ENCODE peak calls at places on chromosomes 11 and 22, in ten cellular contexts. C is body of pancreas, G is sigmoid colon, Y is transverse colon, V is tibial nerve, Z is endothelial cell of umbilical vein, H is heart left ventricle, D is IMR-90, W is prostate gland, K is HCT116. B is an unnamed sample.

GRCh38 chr11:21514298-21514697 is 678.6 kb upstream of the ANO5 start:
- DNase-seq in H (no peak), V (no peak), G (no peak), W (no peak), Y (no peak), K (no peak), D (no peak), C (peak; percentile 18), Z (no peak), B (no peak)

GRCh38 chr22:46826438-46826837 is 64.0 kb downstream of the TBC1D22A start:
- DNase-seq in D (no peak), K (no peak), Y (no peak), Z (no peak), W (no peak), C (no peak), H (no peak), G (no peak), V (no peak), B (peak; percentile 33)

GRCh38 chr11:94128746-94129504 is at the start of gene PANX1:
- DNase-seq in V (peak; percentile 60), C (peak; percentile 79), G (peak; percentile 93), K (peak; percentile 54), Z (peak; percentile 81), H (peak; percentile 88), D (peak; percentile 85), Y (peak; percentile 80), W (peak; percentile 66), B (no peak)

GRCh38 chr22:44168206-44168605 is 12.5 kb upstream of the PARVG start:
- DNase-seq in G (no peak), Z (no peak), K (no peak), H (no peak), C (no peak), Y (no peak), V (no peak), W (no peak), D (no peak), B (no peak)

GRCh38 chr11:17744151-17744940 is 9.8 kb downstream of the KCNC1 start:
- DNase-seq in C (no peak), G (peak; percentile 49), Y (no peak), Z (no peak), W (no peak), K (no peak), D (peak; percentile 34), V (no peak), H (peak; percentile 20), B (no peak)

GRCh38 chr11:69321877-69322350 is 28.0 kb downstream of the MYEOV start:
- DNase-seq in W (no peak), H (no peak), D (peak; percentile 96), K (no peak), Y (no peak), G (peak; percentile 39), V (no peak), C (no peak), Z (peak; percentile 77), B (no peak)

GRCh38 chr11:128299132-128299726 is 288.1 kb downstream of the ETS1 start:
- DNase-seq in D (peak; percentile 80), W (no peak), K (no peak), H (no peak), Z (no peak), C (peak; percentile 20), Y (no peak), V (peak; percentile 57), G (no peak), B (no peak)

GRCh38 chr11:130042093-130042591 is 27.6 kb upstream of the APLP2 start:
- DNase-seq in Z (peak; percentile 95), D (peak; percentile 99), G (no peak), W (no peak), C (peak; percentile 40), K (no peak), V (no peak), Y (no peak), H (no peak), B (no peak)

GRCh38 chr11:8019671-8020597 is 32.8 kb downstream of the EIF3F start:
- DNase-seq in C (no peak), Y (no peak), K (no peak), W (no peak), G (no peak), Z (peak; percentile 8), H (peak; percentile 47), V (no peak), D (peak; percentile 40), B (no peak)

GRCh38 chr11:117949062-117949461 is 19.9 kb upstream of the TMPRSS13 start:
- DNase-seq in Y (no peak), C (no peak), V (no peak), Z (no peak), K (no peak), G (no peak), W (no peak), D (no peak), H (no peak), B (no peak)

GRCh38 chr11:79744941-79745340 is 304.1 kb upstream of the TENM4 start:
- DNase-seq in V (no peak), Y (no peak), W (no peak), G (no peak), C (no peak), K (no peak), H (no peak), Z (no peak), D (no peak), B (no peak)

GRCh38 chr22:17878970-17879369 is 104.7 kb upstream of the BID start:
- DNase-seq in H (no peak), G (no peak), W (no peak), C (no peak), V (no peak), Y (no peak), K (no peak), D (peak; percentile 52), Z (no peak), B (no peak)

GRCh38 chr11:67630230-67630942 is 649 bp upstream of the NUDT8 start:
- DNase-seq in G (peak; percentile 99), W (peak; percentile 99), C (peak; percentile 100), Y (peak; percentile 100), D (peak; percentile 94), Z (peak; percentile 96), K (peak; percentile 93), H (peak; percentile 99), V (peak; percentile 97), B (peak; percentile 95)
- TF ChIP-seq POLR2A in G (no peak), W (peak; percentile 94), C (peak; percentile 81), Y (peak; percentile 96), D (peak; percentile 60), Z (peak; percentile 75), K (peak; percentile 18), H (no peak), V (peak; percentile 75), B (peak; percentile 91)

GRCh38 chr11:46381046-46381835 is at the start of gene MDK:
- DNase-seq in D (no peak), K (no peak), Z (peak; percentile 37), H (peak; percentile 33), Y (peak; percentile 39), V (no peak), C (no peak), G (peak; percentile 70), W (no peak), B (peak; percentile 83)

GRCh38 chr11:46382644-46383403 is 1.4 kb downstream of the MDK start:
- DNase-seq in H (peak; percentile 34), K (no peak), Y (no peak), C (peak; percentile 48), G (peak; percentile 56), V (no peak), D (peak; percentile 46), Z (peak; percentile 30), W (no peak), B (no peak)

GRCh38 chr11:46380340-46381045 is 976 bp upstream of the MDK start:
- DNase-seq in D (no peak), H (peak; percentile 82), C (peak; percentile 75), K (no peak), G (peak; percentile 85), W (peak; percentile 57), Z (peak; percentile 67), V (peak; percentile 37), Y (peak; percentile 87), B (peak; percentile 92)

GRCh38 chr11:46383404-46383758 is 1.9 kb downstream of the MDK start:
- DNase-seq in C (no peak), G (no peak), H (no peak), Y (no peak), D (no peak), Z (no peak), W (no peak), K (no peak), V (no peak), B (no peak)

GRCh38 chr11:46381836-46382643 is 571 bp downstream of the MDK start:
- DNase-seq in V (no peak), C (no peak), Y (no peak), G (peak; percentile 68), K (no peak), D (no peak), Z (peak; percentile 52), H (peak; percentile 29), W (no peak), B (no peak)
- TF ChIP-seq POLR2A in V (no peak), C (no peak), Y (no peak), G (no peak), K (no peak), D (no peak), Z (peak; percentile 40), H (no peak), W (no peak), B (peak; percentile 42)

DNA sequence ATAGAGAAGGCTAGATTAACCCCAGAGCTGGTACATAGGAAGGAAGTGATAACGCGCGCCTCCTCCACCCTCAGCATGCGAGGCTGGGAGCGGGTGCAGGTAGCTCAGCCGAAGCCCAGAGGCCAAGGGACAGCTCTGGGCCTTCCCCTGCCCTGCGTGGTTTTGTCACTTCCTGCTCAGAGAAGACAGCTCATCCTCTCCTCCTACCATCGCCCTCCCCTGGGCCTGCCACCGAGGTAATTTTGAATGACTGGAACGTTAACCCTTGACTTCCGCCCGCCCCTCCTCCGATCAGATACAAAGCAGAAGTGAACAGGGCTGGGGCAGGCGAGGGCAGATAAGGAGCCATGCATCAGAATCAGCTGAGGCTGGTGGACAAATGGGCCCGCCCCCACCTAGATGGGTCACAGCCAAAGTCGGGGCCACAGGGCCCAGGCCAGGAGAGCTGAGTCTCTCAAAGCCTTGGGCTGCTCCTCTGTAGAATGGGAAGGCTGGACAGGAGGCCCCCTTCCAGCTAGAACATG is 1.6 kb downstream of the RAC2 start:
- DNase-seq in V (no peak), D (peak; percentile 38), Y (peak; percentile 82), H (peak; percentile 58), G (peak; percentile 73), K (no peak), W (no peak), C (peak; percentile 69), Z (peak; percentile 51), B (no peak)
- TF ChIP-seq POLR2A in V (no peak), D (no peak), Y (no peak), H (no peak), G (no peak), K (no peak), W (no peak), C (no peak), Z (peak; percentile 32), B (no peak)

DNA sequence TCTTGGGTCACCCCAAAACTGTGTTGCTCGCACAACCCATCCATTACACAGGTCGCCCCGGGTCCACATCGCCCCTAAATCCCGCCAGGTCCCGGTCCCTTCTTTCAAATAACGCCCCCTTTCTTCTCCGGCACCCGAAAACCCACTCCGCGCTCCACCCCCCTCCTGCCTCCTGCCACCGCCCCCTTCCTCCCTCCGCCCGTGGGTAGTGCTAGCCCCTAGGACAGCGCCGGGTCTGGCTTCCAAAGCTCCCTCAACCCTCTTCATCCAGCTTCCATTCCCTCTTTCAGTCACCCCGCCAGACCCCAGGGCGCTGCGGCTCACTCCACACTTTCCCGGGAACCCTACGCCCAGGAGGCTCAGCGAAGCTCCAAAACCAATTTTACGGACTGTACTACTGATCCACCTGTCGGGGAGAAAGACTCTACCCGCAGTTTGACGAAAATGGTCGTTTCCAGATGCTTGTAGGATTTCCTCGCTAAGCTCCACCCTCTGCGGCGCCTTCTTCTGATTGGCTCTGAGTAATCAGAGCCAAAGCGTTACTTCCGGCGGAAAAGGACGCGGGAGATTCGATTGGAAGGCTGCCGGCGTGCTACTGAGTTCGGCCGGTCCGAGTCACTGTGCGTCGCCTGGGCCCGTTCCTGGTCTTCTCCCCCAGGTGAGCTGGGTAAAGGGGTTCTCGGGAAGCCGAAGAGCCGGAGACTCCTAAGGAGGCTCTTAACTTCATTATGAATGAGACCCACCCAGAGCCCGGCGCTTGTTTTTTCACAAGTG is at the start of gene DDIAS:
- DNase-seq in Z (peak; percentile 96), H (peak; percentile 97), V (peak; percentile 97), G (peak; percentile 98), Y (peak; percentile 96), D (peak; percentile 98), K (peak; percentile 98), W (peak; percentile 96), C (peak; percentile 98), B (peak; percentile 94)
- TF ChIP-seq POLR2A in Z (peak; percentile 34), H (no peak), V (peak; percentile 89), G (peak; percentile 61), Y (peak; percentile 84), D (no peak), K (peak; percentile 77), W (peak; percentile 81), C (peak; percentile 82), B (peak; percentile 88)